ENCODE peak calls at places on chromosomes 12 and 14, in four cellular contexts. One of them, this sample, is unnamed.

GRCh38 chr14:80664576-80664975 is 277.0 kb downstream of the CEP128 start:
- DNase-seq in K562: no peak
- DNase-seq in HepG2: peak; percentile 13
- DNase-seq in H1: no peak
- DNase-seq in this sample: peak; percentile 26

GRCh38 chr12:71476513-71476912 is 36.9 kb downstream of the LGR5 start:
- DNase-seq in K562: no peak
- DNase-seq in HepG2: no peak
- DNase-seq in H1: no peak
- DNase-seq in this sample: no peak

GRCh38 chr14:51304956-51305355 is 64.9 kb downstream of the TMX1 start:
- DNase-seq in K562: no peak
- DNase-seq in HepG2: no peak
- DNase-seq in H1: no peak
- DNase-seq in this sample: peak; percentile 25

GRCh38 chr14:104215706-104216334 is 77.4 kb downstream of the KIF26A start:
- DNase-seq in K562: no peak
- DNase-seq in HepG2: no peak
- DNase-seq in H1: no peak
- DNase-seq in this sample: no peak

GRCh38 chr12:123723011-123723410 is 10.9 kb downstream of the ATP6V0A2 start:
- DNase-seq in K562: no peak
- DNase-seq in HepG2: no peak
- DNase-seq in H1: no peak
- DNase-seq in this sample: no peak

GRCh38 chr14:100855256-100855930 is 29.5 kb downstream of the MEG3 start:
- DNase-seq in K562: no peak
- DNase-seq in HepG2: no peak
- DNase-seq in H1: no peak
- DNase-seq in this sample: peak; percentile 11

GRCh38 chr12:31368666-31369361 is 42.9 kb upstream of the SINHCAF start:
- DNase-seq in K562: no peak
- DNase-seq in HepG2: no peak
- DNase-seq in H1: no peak
- DNase-seq in this sample: no peak

GRCh38 chr14:78519863-78520262 is 349.7 kb downstream of the NRXN3 start:
- DNase-seq in K562: peak; percentile 42
- DNase-seq in HepG2: peak; percentile 4
- DNase-seq in H1: peak; percentile 31
- DNase-seq in this sample: no peak

GRCh38 chr12:59115526-59115925 is 195.2 kb upstream of the LRIG3 start:
- DNase-seq in K562: no peak
- DNase-seq in HepG2: no peak
- DNase-seq in H1: no peak
- DNase-seq in this sample: no peak

GRCh38 chr12:95248095-95248494 is 30.5 kb downstream of the VEZT start:
- DNase-seq in K562: no peak
- DNase-seq in HepG2: no peak
- DNase-seq in H1: no peak
- DNase-seq in this sample: no peak
- TF ChIP-seq KDM1A in K562: no peak
- TF ChIP-seq KDM1A in HepG2: no peak
- TF ChIP-seq KDM1A in H1: no peak
- TF ChIP-seq KDM1A in this sample: no peak

GRCh38 chr12:120939954-120940353 is 35.8 kb upstream of the SPPL3 start:
- DNase-seq in K562: no peak
- DNase-seq in HepG2: no peak
- DNase-seq in H1: no peak
- DNase-seq in this sample: no peak
- TF ChIP-seq PHF8 in K562: no peak
- TF ChIP-seq PHF8 in HepG2: no peak
- TF ChIP-seq PHF8 in H1: no peak
- TF ChIP-seq PHF8 in this sample: no peak

GRCh38 chr12:12534134-12534866 is 28.4 kb downstream of the DUSP16 start:
- DNase-seq in K562: peak; percentile 31
- DNase-seq in HepG2: peak; percentile 19
- DNase-seq in H1: no peak
- DNase-seq in this sample: no peak
- TF ChIP-seq KDM1A in K562: no peak
- TF ChIP-seq KDM1A in HepG2: no peak
- TF ChIP-seq KDM1A in H1: no peak
- TF ChIP-seq KDM1A in this sample: no peak

GRCh38 chr14:56374421-56374820 is 205.2 kb upstream of the TMEM260 start:
- DNase-seq in K562: no peak
- DNase-seq in HepG2: no peak
- DNase-seq in H1: no peak
- DNase-seq in this sample: no peak

GRCh38 chr14:56378046-56378445 is 201.6 kb upstream of the TMEM260 start:
- DNase-seq in K562: no peak
- DNase-seq in HepG2: no peak
- DNase-seq in H1: no peak
- DNase-seq in this sample: no peak

GRCh38 chr14:56379956-56380355 is 199.6 kb upstream of the TMEM260 start:
- DNase-seq in K562: no peak
- DNase-seq in HepG2: no peak
- DNase-seq in H1: no peak
- DNase-seq in this sample: no peak

GRCh38 chr14:56378474-56378873 is 201.1 kb upstream of the TMEM260 start:
- DNase-seq in K562: no peak
- DNase-seq in HepG2: no peak
- DNase-seq in H1: no peak
- DNase-seq in this sample: no peak
- TF ChIP-seq PHF8 in K562: no peak
- TF ChIP-seq PHF8 in HepG2: no peak
- TF ChIP-seq PHF8 in H1: no peak
- TF ChIP-seq PHF8 in this sample: no peak

DNA sequence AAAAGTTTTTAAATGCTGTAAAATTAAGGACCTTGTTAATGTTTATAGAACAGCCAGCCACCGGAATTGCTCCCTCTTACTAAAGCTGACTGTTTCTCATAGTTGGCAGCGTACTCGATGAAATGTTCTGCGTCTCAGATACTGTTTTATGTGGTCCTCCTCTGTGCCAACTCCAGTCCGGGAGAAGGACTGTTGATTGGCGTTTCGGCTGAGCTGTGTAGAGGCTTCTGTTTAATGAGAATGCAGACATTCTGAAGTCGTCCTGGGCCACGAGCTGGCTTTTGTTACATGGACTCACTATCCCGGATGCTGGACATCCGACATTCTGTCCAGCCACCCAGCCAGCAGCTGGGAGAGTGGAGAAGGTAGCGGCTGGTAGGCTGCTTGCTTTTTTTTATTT is 75.4 kb downstream of the WDR20 start:
- DNase-seq in K562: no peak
- DNase-seq in HepG2: no peak
- DNase-seq in H1: no peak
- DNase-seq in this sample: no peak
- TF ChIP-seq KDM1A in K562: no peak
- TF ChIP-seq KDM1A in HepG2: no peak
- TF ChIP-seq KDM1A in H1: no peak
- TF ChIP-seq KDM1A in this sample: no peak

DNA sequence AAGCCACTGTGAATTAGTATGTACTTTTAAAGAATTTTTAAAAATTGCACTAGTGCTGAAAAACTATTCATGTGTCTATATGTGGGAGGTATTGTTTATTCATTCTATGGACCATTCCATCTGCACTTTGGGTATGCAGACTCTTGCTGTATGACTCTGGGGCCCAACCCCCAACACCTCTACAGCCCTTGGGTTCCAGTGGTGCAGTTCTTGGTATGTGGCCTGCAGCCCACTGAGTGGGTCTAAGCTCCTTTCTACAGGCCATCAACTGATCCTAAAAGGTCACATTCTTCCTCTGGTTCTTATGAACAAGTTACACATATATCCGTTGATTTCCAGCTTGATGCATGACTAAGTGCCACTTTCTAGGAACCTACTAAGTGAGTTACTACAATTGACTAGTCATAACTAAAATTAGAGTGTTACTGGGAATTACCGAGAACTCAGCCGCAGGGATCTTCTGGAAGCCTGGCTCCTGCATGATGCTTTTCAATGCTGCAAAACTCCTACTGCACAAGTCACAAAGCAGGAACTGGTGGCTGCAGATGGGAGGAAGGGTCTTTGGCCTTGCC is 62.4 kb upstream of the MED13L start:
- DNase-seq in K562: peak; percentile 57
- DNase-seq in HepG2: no peak
- DNase-seq in H1: no peak
- DNase-seq in this sample: no peak
- TF ChIP-seq PHF8 in K562: no peak
- TF ChIP-seq PHF8 in HepG2: no peak
- TF ChIP-seq PHF8 in H1: no peak
- TF ChIP-seq PHF8 in this sample: no peak

DNA sequence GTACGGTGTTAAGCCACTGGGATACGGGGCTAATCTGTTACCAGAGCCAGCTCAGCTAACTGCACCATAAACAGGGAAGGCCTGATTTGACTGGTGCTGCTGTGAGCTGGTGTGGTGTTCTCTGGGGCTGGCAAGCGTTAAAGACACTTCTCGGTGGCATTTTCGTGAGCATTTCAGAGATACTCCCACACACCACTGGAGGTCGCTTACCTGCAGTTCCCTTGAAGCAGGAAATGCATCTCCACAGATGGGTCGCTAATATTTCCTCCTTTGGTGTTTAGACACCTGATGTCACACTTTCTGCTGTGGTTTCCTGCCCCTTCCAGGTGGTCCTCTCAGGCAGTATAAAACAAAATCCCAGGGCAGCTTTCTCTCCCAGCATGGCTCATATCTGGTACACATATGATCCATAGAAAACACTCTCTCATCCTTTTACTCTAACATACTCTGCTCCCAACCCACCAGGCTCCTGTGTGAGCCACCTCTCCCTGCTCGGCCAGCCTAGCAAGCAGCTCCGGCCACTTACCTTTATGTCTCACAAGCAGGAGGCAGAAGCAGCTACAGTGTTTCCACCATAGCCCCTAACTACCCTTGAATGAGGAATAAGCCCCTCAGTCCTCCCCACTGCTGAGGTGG is 129.9 kb upstream of the GRIN2B start:
- DNase-seq in K562: no peak
- DNase-seq in HepG2: peak; percentile 1
- DNase-seq in H1: no peak
- DNase-seq in this sample: peak; percentile 39
- TF ChIP-seq KDM1A in K562: no peak
- TF ChIP-seq KDM1A in HepG2: no peak
- TF ChIP-seq KDM1A in H1: no peak
- TF ChIP-seq KDM1A in this sample: no peak

DNA sequence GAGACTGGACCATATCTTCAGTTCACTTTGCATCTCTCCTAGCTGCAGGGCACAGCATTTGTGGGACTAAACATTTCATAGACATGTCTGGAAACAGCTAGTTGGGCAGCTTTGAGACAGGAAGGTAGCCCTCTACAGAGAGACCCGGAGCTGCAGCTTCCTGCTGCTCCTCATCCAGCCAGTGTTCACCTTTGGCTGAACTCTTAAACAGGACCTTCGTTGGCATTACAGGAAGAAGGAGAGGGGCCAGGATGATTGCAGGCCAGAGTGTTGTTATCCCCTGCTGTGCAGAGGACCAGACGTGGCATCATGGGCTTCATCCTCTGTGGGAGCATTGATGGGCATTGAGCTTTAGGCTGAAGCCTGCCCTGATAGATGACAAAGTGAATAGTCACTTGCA is 52.8 kb downstream of the GNS start:
- DNase-seq in K562: no peak
- DNase-seq in HepG2: no peak
- DNase-seq in H1: no peak
- DNase-seq in this sample: no peak
- TF ChIP-seq PHF8 in K562: no peak
- TF ChIP-seq PHF8 in HepG2: no peak
- TF ChIP-seq PHF8 in H1: no peak
- TF ChIP-seq PHF8 in this sample: no peak

GRCh38 chr12:100529951-100530350 is 43.5 kb upstream of the GAS2L3 start:
- DNase-seq in K562: no peak
- DNase-seq in HepG2: no peak
- DNase-seq in H1: no peak
- DNase-seq in this sample: no peak
- TF ChIP-seq KDM1A in K562: no peak
- TF ChIP-seq KDM1A in HepG2: no peak
- TF ChIP-seq KDM1A in H1: no peak
- TF ChIP-seq KDM1A in this sample: no peak

GRCh38 chr14:69853774-69854173 is 25.4 kb upstream of the SMOC1 start:
- DNase-seq in K562: no peak
- DNase-seq in HepG2: no peak
- DNase-seq in H1: no peak
- DNase-seq in this sample: no peak
- TF ChIP-seq PHF8 in K562: no peak
- TF ChIP-seq PHF8 in HepG2: no peak
- TF ChIP-seq PHF8 in H1: no peak
- TF ChIP-seq PHF8 in this sample: no peak

This sample was measured in A549.